ENCODE peak calls at places on chromosome 5, in five cellular contexts. C, Z, X, O and E are unnamed samples.

GRCh38 chr5:108556414-108556813 is 174.5 kb upstream of the FBXL17 start:
- DNase-seq in C (no peak), Z (no peak), X (no peak), O (no peak), E (no peak)

GRCh38 chr5:9269024-9269423 is 276.9 kb downstream of the SEMA5A start:
- DNase-seq in C (no peak), Z (no peak), X (no peak), O (no peak), E (no peak)

GRCh38 chr5:18465833-18466681 is 831.8 kb downstream of the TAF11L14 start:
- DNase-seq in C (no peak), Z (no peak), X (no peak), O (peak; percentile 71), E (no peak)

GRCh38 chr5:78534148-78535009 is 114.2 kb downstream of the LHFPL2 start:
- DNase-seq in C (no peak), Z (peak; percentile 74), X (no peak), O (peak; percentile 52), E (no peak)

GRCh38 chr5:132150565-132150964 is 77.0 kb downstream of the CSF2 start:
- DNase-seq in C (no peak), Z (no peak), X (no peak), O (no peak), E (no peak)

GRCh38 chr5:31098811-31099210 is 94.7 kb upstream of the CDH6 start:
- DNase-seq in C (no peak), Z (no peak), X (no peak), O (no peak), E (no peak)

GRCh38 chr5:108727639-108728565 is 19.8 kb upstream of the FER start:
- DNase-seq in C (peak; percentile 91), Z (peak; percentile 96), X (peak; percentile 82), O (peak; percentile 93), E (peak; percentile 95)

GRCh38 chr5:72079288-72079687 is 28.0 kb upstream of the MAP1B start:
- DNase-seq in C (no peak), Z (no peak), X (no peak), O (peak; percentile 3), E (no peak)

GRCh38 chr5:176888016-176888864 is 10.9 kb downstream of the HK3 start:
- DNase-seq in C (no peak), Z (peak; percentile 47), X (no peak), O (no peak), E (peak; percentile 57)

GRCh38 chr5:66443462-66444130 is 152.6 kb upstream of the MAST4 start:
- DNase-seq in C (no peak), Z (no peak), X (no peak), O (no peak), E (no peak)

GRCh38 chr5:163790497-163790896 is 285.1 kb downstream of the MAT2B start:
- DNase-seq in C (no peak), Z (no peak), X (no peak), O (no peak), E (no peak)

GRCh38 chr5:5887818-5888217 is 465.3 kb downstream of the ICE1 start:
- DNase-seq in C (no peak), Z (no peak), X (no peak), O (no peak), E (no peak)

GRCh38 chr5:170636206-170636605 is 132.4 kb downstream of the KCNIP1 start:
- DNase-seq in C (no peak), Z (peak; percentile 40), X (no peak), O (no peak), E (peak; percentile 48)

GRCh38 chr5:68306361-68307014 is 90.9 kb downstream of the PIK3R1 start:
- DNase-seq in C (no peak), Z (no peak), X (no peak), O (no peak), E (no peak)

GRCh38 chr5:154768207-154768606 is 13.0 kb downstream of the LARP1 start:
- DNase-seq in C (no peak), Z (no peak), X (no peak), O (no peak), E (no peak)

GRCh38 chr5:154771383-154771901 is 16.3 kb downstream of the LARP1 start:
- DNase-seq in C (peak; percentile 43), Z (peak; percentile 77), X (no peak), O (peak; percentile 38), E (no peak)

GRCh38 chr5:154770111-154770510 is 14.9 kb downstream of the LARP1 start:
- DNase-seq in C (no peak), Z (no peak), X (no peak), O (no peak), E (no peak)

GRCh38 chr5:154776167-154776566 is 21.0 kb downstream of the LARP1 start:
- DNase-seq in C (no peak), Z (no peak), X (no peak), O (no peak), E (no peak)

DNA sequence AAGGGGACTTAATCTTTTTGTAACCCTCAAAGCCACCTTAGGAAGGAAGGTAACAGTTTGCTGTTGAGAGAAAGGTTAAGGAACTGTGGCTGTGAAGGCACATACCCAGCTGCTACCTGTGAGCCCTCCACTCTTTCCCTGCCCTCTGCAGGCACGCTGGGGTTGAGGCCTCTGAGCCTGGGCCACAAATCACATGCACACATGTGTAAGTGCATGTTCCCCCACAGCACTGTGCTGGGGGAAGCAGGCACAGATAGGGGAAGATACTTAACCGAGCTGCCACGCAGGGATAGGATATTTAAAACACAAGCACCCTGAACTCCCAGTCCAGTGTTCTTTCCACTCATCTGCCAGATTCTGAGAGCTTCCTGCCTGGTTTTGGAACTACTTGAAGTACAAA is 18.1 kb downstream of the LARP1 start:
- DNase-seq in C (no peak), Z (no peak), X (no peak), O (no peak), E (no peak)
- H3K4me1 ChIP-seq in C (peaks cover 18% of the 10 kb centered on the region), Z (no peaks in the 10 kb centered on the region), X (peaks cover 50% of the 10 kb centered on the region), O (peaks cover 83% of the 10 kb centered on the region), E (peaks cover 91% of the 10 kb centered on the region)

DNA sequence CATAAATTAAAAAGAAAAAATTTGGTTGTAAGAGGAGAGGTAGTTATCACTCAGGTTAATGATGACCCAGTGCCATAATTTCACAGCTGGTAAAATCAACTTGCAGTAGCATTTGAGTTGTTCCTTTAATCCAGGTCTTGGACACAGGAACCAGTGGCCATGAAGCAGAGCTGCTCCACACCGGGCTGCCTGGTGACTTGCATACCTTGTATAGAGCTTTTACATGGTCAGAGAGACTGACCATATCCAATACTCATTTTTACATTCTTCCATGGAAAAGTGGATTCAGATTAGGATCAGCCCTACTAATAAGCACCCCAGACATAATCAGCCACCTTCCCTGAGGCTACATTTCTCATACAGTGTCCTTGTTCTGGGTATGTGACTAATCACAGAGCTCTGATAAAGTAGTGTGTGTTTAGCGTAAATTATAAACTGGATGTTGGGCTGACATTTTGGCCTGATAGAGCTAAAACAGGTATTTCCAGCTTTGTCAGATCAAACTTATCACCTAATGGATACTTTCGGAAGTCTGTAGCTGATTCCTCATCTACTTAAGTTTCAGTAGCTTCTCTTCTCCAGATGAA is 77.0 kb upstream of the ZSWIM6 start:
- DNase-seq in C (no peak), Z (no peak), X (no peak), O (peak; percentile 64), E (no peak)
- TF ChIP-seq POLR2A in C (no peak), Z (no peak), X (no peak), O (no peak), E (no peak)

DNA sequence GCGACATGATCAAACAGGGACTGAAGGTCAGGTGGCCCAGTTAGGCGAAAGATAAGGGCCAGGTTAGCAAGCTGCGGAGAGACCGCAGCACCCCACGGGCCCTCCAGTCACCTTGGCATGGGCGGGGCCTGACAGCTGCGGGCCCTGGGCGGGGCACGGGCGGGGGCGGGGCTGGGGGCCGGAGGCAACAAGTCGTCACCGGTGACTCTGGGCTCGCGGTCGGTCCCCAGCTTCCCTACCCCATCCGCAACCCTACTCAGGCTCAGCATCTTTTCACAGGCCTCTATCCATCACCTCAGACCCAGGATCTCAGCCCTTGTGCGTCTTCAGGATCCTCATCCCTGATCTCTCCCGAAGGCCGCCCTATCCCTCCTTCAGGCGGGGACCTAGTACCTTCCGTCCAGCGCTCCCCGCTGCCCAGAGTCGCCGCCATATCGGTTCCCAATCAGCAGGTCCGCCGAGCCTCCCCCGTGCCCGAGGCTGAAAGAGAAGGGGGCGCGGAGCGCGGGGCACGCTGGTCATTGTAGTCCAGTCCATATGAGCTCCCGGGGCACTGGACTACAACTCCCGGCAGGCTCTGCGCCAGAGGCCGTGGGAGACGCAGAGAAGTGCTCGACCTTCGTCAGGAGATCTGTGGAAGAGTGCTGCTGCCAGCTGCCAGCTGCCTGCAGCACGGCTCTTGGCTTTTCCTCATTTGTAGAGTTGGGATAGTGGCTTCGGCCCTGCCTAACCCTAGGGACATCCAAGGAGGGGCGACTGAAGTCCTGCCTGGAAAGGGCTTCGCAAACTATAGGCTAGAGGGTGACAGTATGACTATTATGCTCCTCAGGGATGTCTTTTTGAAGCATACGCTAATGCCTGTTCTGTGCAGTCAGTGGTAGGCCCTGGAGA is at the start of gene DNAJC18:
- DNase-seq in C (peak; percentile 95), Z (peak; percentile 97), X (peak; percentile 62), O (peak; percentile 97), E (peak; percentile 98)
- H3K27ac ChIP-seq in C (peak within 1 kb of the TSS; percentile 81), Z (peak within 1 kb of the TSS; percentile 95), X (peak within 1 kb of the TSS; percentile 70), O (peak within 1 kb of the TSS; percentile 96), E (peak within 1 kb of the TSS; percentile 99)

DNA sequence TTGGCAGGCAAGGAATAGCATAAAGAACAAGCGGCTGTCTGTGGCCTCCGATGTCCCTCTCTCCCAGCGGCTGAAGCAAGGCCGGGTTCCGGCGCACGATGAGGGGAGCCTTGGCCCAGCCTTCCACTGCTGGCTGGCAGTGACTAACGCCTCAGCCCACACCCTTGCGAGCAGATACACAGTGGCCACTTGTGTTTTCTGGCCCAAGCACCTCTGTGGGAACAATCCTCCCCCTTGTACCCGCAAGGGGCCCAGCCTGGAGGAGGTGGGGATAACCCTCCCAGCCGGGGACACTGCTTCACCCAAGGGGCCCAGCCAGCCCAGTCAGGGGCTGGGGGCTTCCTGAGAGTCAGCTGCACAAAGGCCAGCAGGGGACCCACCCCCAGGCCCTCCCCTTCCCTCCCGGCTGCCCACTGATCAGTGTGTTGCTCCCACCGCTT is 23.2 kb downstream of the STK10 start:
- DNase-seq in C (no peak), Z (no peak), X (no peak), O (no peak), E (no peak)
- H3K4me1 ChIP-seq in C (no peaks in the 10 kb centered on the region), Z (no peaks in the 10 kb centered on the region), X (no peaks in the 10 kb centered on the region), O (peaks cover 7% of the 10 kb centered on the region), E (peaks cover 99% of the 10 kb centered on the region)

DNA sequence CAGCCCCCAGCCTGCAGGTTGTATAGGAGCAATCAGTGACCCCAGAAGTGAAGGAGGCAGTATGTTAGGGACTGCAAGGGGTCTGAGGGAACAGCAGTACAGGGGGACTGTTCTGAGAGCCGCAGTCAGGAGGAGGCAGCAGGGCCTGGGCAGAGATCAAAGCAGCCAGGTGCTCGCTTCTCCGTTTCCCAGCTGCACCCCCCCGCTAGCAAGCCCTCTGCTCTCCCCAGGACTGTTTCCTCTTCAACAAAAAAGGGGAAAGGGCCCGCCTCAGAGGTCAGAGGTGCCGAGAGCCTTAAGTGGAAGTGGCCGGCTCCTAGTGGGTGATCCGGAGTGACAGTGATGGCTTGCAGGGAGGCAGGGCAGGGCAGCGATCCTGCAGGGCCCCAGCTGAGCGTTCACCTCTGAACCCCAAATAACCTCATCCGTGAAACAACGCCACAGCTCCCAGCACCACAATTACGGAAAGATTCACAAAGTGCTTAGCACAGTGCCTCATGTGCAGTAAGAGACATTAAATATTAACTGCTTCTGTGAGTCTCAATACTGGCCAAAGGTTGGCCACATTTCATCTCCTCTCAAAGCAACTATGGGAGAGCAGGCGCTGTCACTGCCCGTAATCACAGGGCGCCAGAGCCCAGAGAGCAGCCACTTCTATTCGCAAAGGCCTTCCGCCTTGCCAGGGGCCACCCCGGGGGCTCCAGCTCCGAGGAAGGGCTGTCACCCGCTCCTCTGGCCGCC is 8.0 kb downstream of the CLPTM1L start:
- DNase-seq in C (no peak), Z (no peak), X (no peak), O (no peak), E (peak; percentile 64)
- TF ChIP-seq POLR2A in C (no peak), Z (no peak), X (no peak), O (no peak), E (no peak)